ENCODE peak calls at places on chromosomes 11 and 22, in five cellular contexts. G, T, A, U and I are unnamed samples.

GRCh38 chr11:70531281-70532065 is 133.1 kb downstream of the CTTN start:
- DNase-seq in A (no peak), G (no peak), U (no peak), T (no peak), I (no peak)

GRCh38 chr11:45151362-45151982 is 5.0 kb downstream of the PRDM11 start:
- DNase-seq in A (no peak), T (no peak), U (no peak), G (no peak), I (no peak)

GRCh38 chr11:131465746-131466145 is 95.3 kb downstream of the NTM start:
- DNase-seq in U (no peak), G (peak), T (no peak), A (no peak), I (no peak)

GRCh38 chr22:37563153-37564081 is 3.1 kb downstream of the CDC42EP1 start:
- DNase-seq in T (peak), G (no peak), A (peak), U (peak), I (peak)

GRCh38 chr11:115765803-115766239 is 261.6 kb upstream of the CADM1 start:
- DNase-seq in G (no peak), A (no peak), T (peak), U (no peak), I (peak)

GRCh38 chr11:112652786-112653390 is 308.3 kb upstream of the NCAM1 start:
- DNase-seq in G (no peak), U (no peak), A (no peak), T (peak), I (peak)

GRCh38 chr11:15157181-15157580 is 42.5 kb downstream of the INSC start:
- DNase-seq in A (no peak), T (peak), G (no peak), U (no peak), I (peak)

GRCh38 chr11:37459430-37459829 is 861.4 kb upstream of the RAG2 start:
- DNase-seq in A (no peak), T (no peak), U (no peak), G (no peak), I (no peak)

GRCh38 chr22:29040385-29041275 is 21.0 kb downstream of the C22orf31 start:
- DNase-seq in A (peak), G (peak), U (peak), T (peak), I (peak)

GRCh38 chr11:61497473-61497872 is 11.1 kb upstream of the LRRC10B start:
- DNase-seq in G (no peak), A (no peak), U (no peak), T (no peak), I (no peak)

GRCh38 chr11:44351898-44352498 is 42.1 kb upstream of the ALX4 start:
- DNase-seq in U (no peak), G (no peak), T (no peak), A (no peak), I (no peak)

GRCh38 chr11:26286472-26287066 is 45.4 kb upstream of the ANO3 start:
- DNase-seq in A (peak), U (no peak), G (no peak), T (no peak), I (peak)

GRCh38 chr11:41612415-41612814 is 153.0 kb upstream of the LRRC4C start:
- DNase-seq in T (peak), A (no peak), G (peak), U (no peak), I (no peak)

GRCh38 chr11:23727821-23728220 is 769.0 kb upstream of the LUZP2 start:
- DNase-seq in T (peak), A (no peak), G (no peak), U (no peak), I (peak)

GRCh38 chr11:92224394-92225205 is at the start of gene FAT3:
- DNase-seq in A (peak), G (no peak), T (peak), U (peak), I (peak)

GRCh38 chr11:66113132-66113856 is 43.2 kb downstream of the PACS1 start:
- DNase-seq in G (no peak), T (peak), A (no peak), U (no peak), I (no peak)

GRCh38 chr11:33402066-33402465 is 144.9 kb downstream of the HIPK3 start:
- DNase-seq in A (no peak), T (no peak), G (no peak), U (no peak), I (no peak)

GRCh38 chr11:88623536-88623935 is 286.0 kb upstream of the CTSC start:
- DNase-seq in A (no peak), T (peak), U (no peak), G (no peak), I (no peak)

GRCh38 chr11:123056835-123057491 is 5.0 kb downstream of the HSPA8 start:
- DNase-seq in A (no peak), T (no peak), G (no peak), U (no peak), I (no peak)

GRCh38 chr11:17986007-17986710 is 26.7 kb downstream of the SERGEF start:
- DNase-seq in T (peak), A (no peak), U (no peak), G (no peak), I (peak)

GRCh38 chr11:122141757-122142156 is 25.7 kb upstream of the BLID start:
- DNase-seq in T (no peak), A (no peak), G (no peak), U (no peak), I (no peak)

GRCh38 chr22:44193537-44193896 is 12.8 kb downstream of the PARVG start:
- DNase-seq in T (no peak), A (no peak), U (no peak), G (no peak), I (no peak)

GRCh38 chr22:29797351-29797750 is 30.2 kb downstream of the UQCR10 start:
- DNase-seq in G (no peak), T (no peak), U (no peak), A (no peak), I (no peak)

GRCh38 chr22:38699143-38699542 is 1.6 kb downstream of the JOSD1 start:
- DNase-seq in A (no peak), G (no peak), T (no peak), U (no peak), I (no peak)

GRCh38 chr11:34446389-34446788 is 7.7 kb downstream of the CAT start:
- DNase-seq in A (no peak), G (no peak), U (no peak), T (no peak), I (no peak)

GRCh38 chr11:125954945-125955640 is 9.2 kb downstream of the VSIG10L2 start:
- DNase-seq in G (no peak), T (no peak), U (no peak), A (no peak), I (no peak)

GRCh38 chr11:27158763-27159679 is 118.4 kb downstream of the BBOX1 start:
- DNase-seq in G (peak), A (peak), T (peak), U (peak), I (peak)

GRCh38 chr11:63839508-63840355 is 822 bp downstream of the MARK2 start:
- DNase-seq in A (peak), T (peak), G (no peak), U (peak), I (peak)

GRCh38 chr11:32333335-32333991 is 101.9 kb downstream of the WT1 start:
- DNase-seq in A (no peak), G (no peak), T (peak), U (peak), I (no peak)

GRCh38 chr11:33258631-33259184 is 1.5 kb downstream of the HIPK3 start:
- DNase-seq in G (no peak), T (peak), U (no peak), A (no peak), I (peak)

GRCh38 chr11:15941206-15941770 is 415.1 kb downstream of the SOX6 start:
- DNase-seq in A (peak), U (no peak), T (peak), G (peak), I (peak)

GRCh38 chr11:2535673-2536439 is 91.0 kb downstream of the KCNQ1 start:
- DNase-seq in U (no peak), A (no peak), T (no peak), G (no peak), I (no peak)

GRCh38 chr22:42933783-42934144 is 76.7 kb upstream of the ARFGAP3 start:
- DNase-seq in U (peak), T (peak), G (no peak), A (no peak), I (no peak)

GRCh38 chr22:38981659-38982007 is 514 bp upstream of the APOBEC3B start:
- DNase-seq in A (no peak), G (no peak), T (no peak), U (no peak), I (no peak)

GRCh38 chr11:116357769-116358544 is 414.8 kb downstream of the BUD13 start:
- DNase-seq in A (no peak), G (peak), T (no peak), U (no peak), I (no peak)

GRCh38 chr22:28052818-28053217 is 133.8 kb upstream of the PITPNB start:
- DNase-seq in T (no peak), A (no peak), U (no peak), G (no peak), I (no peak)

GRCh38 chr11:107780775-107781174 is 68.9 kb upstream of the SLN start:
- DNase-seq in U (no peak), T (no peak), G (no peak), A (no peak), I (no peak)

GRCh38 chr11:34189191-34189590 is 83.8 kb downstream of the NAT10 start:
- DNase-seq in G (no peak), U (no peak), T (no peak), A (no peak), I (no peak)

GRCh38 chr11:67040147-67040546 is 16.5 kb upstream of the RHOD start:
- DNase-seq in G (no peak), T (no peak), U (no peak), A (no peak), I (no peak)

GRCh38 chr11:17588166-17588565 is 41.1 kb downstream of the OTOG start:
- DNase-seq in U (no peak), T (no peak), G (no peak), A (no peak), I (no peak)

DNA sequence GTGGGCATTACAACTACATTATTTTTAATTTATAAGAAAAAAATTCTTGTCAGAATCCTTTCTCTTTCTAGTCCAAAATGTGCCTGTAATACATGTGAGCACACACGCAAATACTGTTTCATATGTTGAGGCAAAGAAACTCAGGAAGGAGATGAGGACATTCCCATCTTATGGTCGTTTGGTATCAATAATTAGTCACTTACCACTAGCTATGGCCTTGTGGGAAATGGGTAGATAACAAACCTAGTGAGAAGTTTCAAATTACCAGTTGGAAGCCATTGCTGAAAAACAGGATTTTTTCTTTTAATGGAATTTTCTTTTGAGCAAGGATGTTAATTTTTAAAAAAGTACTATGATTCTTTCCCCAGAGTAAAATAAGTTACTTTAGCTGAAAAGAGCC is 25.7 kb downstream of the AMOTL1 start:
- DNase-seq in A (no peak), U (no peak), G (no peak), T (no peak), I (no peak)
- H3K4me3 ChIP-seq in A (no peak), U (no peak), G (no peak), T (no peak), I (no peak)

DNA sequence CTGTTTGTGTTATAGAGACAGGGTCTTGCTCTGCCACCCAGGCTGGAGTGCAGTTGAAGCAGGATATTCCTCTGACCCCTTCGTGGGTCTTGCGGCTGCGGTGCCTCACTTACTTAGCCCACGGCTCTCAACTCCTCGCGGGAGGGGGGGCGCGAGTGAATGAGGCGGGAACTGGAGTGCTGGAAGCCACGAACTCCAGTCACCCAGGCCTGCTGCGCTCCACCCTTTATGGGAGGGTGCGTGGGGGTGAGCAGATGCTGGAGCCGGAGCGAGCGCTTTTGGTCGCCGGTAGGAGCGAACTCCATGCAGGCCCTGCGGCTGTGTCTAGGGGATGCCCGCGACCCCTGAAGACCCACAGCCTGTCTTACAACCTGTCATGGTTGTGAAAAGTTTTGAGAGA is 1.8 kb downstream of the C11orf54 start:
- DNase-seq in G (no peak), U (no peak), A (no peak), T (no peak), I (no peak)
- H3K4me3 ChIP-seq in G (no peak), U (no peak), A (no peak), T (no peak), I (no peak)

GRCh38 chr22:36333632-36334031 is 54.1 kb downstream of the MYH9 start:
- DNase-seq in G (no peak), A (no peak), U (no peak), T (no peak), I (no peak)
- H3K4me3 ChIP-seq in G (no peak), A (no peak), U (no peak), T (no peak), I (no peak)

DNA sequence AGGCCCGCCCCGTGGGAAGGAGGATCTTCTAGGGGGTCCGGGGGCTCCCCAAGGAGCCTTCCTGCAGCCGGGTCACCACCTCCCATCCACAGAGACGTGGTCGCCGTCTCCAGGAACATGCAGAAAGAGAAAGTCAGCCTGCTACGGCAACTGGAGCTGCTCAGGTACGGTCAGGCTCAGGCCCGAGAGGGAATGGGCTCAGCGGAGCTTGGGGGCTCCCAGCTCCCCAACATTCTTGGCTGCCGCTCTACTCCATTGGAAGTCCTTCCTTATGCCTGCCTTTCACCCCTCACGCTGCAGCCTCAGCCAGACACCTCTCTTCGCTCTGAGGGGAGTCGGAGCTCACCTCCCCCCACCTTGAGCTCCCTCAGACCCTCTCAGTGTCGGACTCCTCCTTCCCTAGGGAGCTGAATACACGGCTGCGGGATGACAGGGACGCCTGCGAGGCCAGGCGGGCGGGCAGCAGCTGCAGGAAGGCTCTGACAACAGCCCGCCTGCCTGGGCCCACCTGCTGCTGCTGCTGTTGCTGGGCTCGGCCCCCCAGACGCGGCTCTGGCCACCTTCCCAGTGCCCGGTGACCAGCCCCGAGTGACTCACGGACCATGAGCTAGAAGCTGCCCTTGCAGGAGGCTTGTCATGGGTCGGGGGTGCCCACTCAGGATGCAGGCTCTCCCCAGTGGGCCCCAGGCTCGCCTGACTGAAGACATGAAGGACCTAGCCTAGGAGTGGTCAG is 1.5 kb upstream of the CD151 start:
- DNase-seq in U (no peak), G (no peak), A (no peak), T (no peak), I (peak)
- H3K4me3 ChIP-seq in U (no peak), G (no peak), A (peak), T (no peak), I (no peak)

GRCh38 chr11:47183031-47183856 is 3.0 kb downstream of the PACSIN3 start:
- DNase-seq in A (no peak), U (peak), G (no peak), T (no peak), I (no peak)
- H3K4me3 ChIP-seq in A (no peak), U (peak), G (no peak), T (no peak), I (no peak)

DNA sequence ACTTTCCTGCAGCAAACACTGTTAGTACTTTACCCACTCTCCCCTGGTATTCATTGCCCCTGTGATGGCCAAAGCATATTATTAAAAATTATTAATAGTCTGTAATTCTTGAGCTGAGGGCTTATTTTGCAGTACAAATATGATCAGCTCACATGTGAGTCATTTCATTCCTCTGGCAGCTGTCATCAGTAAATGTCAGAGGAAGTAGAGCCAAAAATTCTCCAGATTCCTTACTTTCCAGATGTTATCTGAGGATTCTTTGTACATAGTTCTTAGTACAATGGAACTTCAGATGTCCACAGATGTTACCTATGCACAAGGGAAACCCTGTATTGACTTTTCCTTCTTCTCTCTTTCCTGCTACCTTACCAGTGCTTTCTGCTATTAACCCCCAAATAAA is 12.5 kb downstream of the OR5B3 start:
- DNase-seq in G (no peak), A (no peak), T (peak), U (no peak), I (peak)
- H3K4me3 ChIP-seq in G (no peak), A (no peak), T (no peak), U (no peak), I (no peak)

GRCh38 chr22:25553131-25553530 is 11.3 kb upstream of the GRK3 start:
- DNase-seq in A (no peak), U (no peak), G (no peak), T (no peak), I (no peak)

GRCh38 chr22:25555506-25556060 is 8.9 kb upstream of the GRK3 start:
- DNase-seq in G (no peak), T (no peak), U (no peak), A (no peak), I (no peak)

GRCh38 chr22:25554321-25555088 is 10.0 kb upstream of the GRK3 start:
- DNase-seq in U (no peak), T (no peak), G (no peak), A (no peak), I (no peak)

GRCh38 chr22:25548866-25549464 is 15.5 kb upstream of the GRK3 start:
- DNase-seq in T (no peak), G (no peak), U (no peak), A (no peak), I (no peak)

GRCh38 chr22:25551396-25551795 is 13.1 kb upstream of the GRK3 start:
- DNase-seq in T (peak), U (no peak), A (no peak), G (no peak), I (no peak)
- H3K4me3 ChIP-seq in T (no peak), U (no peak), A (no peak), G (no peak), I (no peak)